ENCODE peak calls at places on chromosomes 5 and 9, in five cellular contexts. U is ureter, N is A172, X is heart left ventricle, K is AG08396. G is an unnamed sample.

GRCh38 chr9:114371986-114372917 is 15.5 kb downstream of the AKNA start:
- DNase-seq in U (no peak), N (no peak), X (no peak), K (no peak), G (peak; percentile 57)

GRCh38 chr5:112822456-112822855 is 38.6 kb upstream of the SRP19 start:
- DNase-seq in U (no peak), N (no peak), X (no peak), K (no peak), G (no peak)

GRCh38 chr5:78610163-78610583 is 38.4 kb downstream of the LHFPL2 start:
- DNase-seq in U (no peak), N (peak; percentile 50), X (no peak), K (no peak), G (peak; percentile 84)

GRCh38 chr9:35619800-35620158 is 1.6 kb upstream of the CD72 start:
- DNase-seq in U (no peak), N (no peak), X (no peak), K (no peak), G (no peak)

GRCh38 chr9:70438341-70438924 is 24.0 kb upstream of the KLF9 start:
- DNase-seq in U (peak; percentile 56), N (peak; percentile 90), X (peak; percentile 61), K (peak; percentile 15), G (peak; percentile 73)

GRCh38 chr5:119597728-119598298 is 31.5 kb upstream of the FAM170A start:
- DNase-seq in U (no peak), N (no peak), X (no peak), K (no peak), G (no peak)

GRCh38 chr5:149932445-149933350 is 11.9 kb downstream of the PDE6A start:
- DNase-seq in U (no peak), N (peak; percentile 51), X (no peak), K (no peak), G (no peak)

GRCh38 chr5:73515232-73515631 is 17.0 kb downstream of the BTF3 start:
- DNase-seq in U (peak; percentile 62), N (no peak), X (no peak), K (no peak), G (no peak)

GRCh38 chr9:32991895-32992595 is 9.4 kb downstream of the APTX start:
- DNase-seq in U (no peak), N (no peak), X (no peak), K (no peak), G (no peak)

GRCh38 chr9:130579738-130580463 is 524 bp downstream of the FUBP3 start:
- DNase-seq in U (no peak), N (no peak), X (no peak), K (peak; percentile 43), G (no peak)

GRCh38 chr5:83368317-83368716 is 103.2 kb upstream of the VCAN start:
- DNase-seq in U (no peak), N (peak; percentile 84), X (no peak), K (no peak), G (peak; percentile 93)

GRCh38 chr9:131288217-131288616 is 1.3 kb upstream of the PLPP7 start:
- DNase-seq in U (no peak), N (no peak), X (no peak), K (no peak), G (no peak)

GRCh38 chr9:98971168-98971914 is 27.6 kb downstream of the COL15A1 start:
- DNase-seq in U (no peak), N (peak; percentile 83), X (no peak), K (peak; percentile 83), G (peak; percentile 91)

GRCh38 chr9:131348631-131349521 is 45.0 kb upstream of the PRRC2B start:
- DNase-seq in U (no peak), N (no peak), X (no peak), K (no peak), G (no peak)